ENCODE peak calls at places on chromosome 11, in seven cellular contexts. M is posterior vena cava; Q is NCI-H774; H is retina; L is stimulated activated CD4-positive, alpha-beta T cell treated with anti-CD3 and anti-CD28 coated beads, Interleukin-1b, Interleukin-23, amount 100 ng/mL, for 1 hour; Z is H9; Y is mucosa of descending colon. P is an unnamed sample.

GRCh38 chr11:113134605-113135004 is 173.4 kb downstream of the NCAM1 start:
- DNase-seq in M (no peak), Q (no peak), H (no peak), L (no peak), Z (no peak), Y (no peak), P (no peak)

GRCh38 chr11:43923327-43924111 is 18.9 kb upstream of the C11orf96 start:
- DNase-seq in M (peak), Q (no peak), H (no peak), L (no peak), Z (no peak), Y (no peak), P (peak)

GRCh38 chr11:66864924-66865697 is 8.2 kb downstream of the LRFN4 start:
- DNase-seq in M (no peak), Q (no peak), H (no peak), L (no peak), Z (no peak), Y (peak), P (no peak)

GRCh38 chr11:6486256-6486655 is 5.0 kb downstream of the TIMM10B start:
- DNase-seq in M (no peak), Q (no peak), H (no peak), L (no peak), Z (no peak), Y (no peak), P (no peak)

GRCh38 chr11:60303661-60304060 is 23.2 kb downstream of the MS4A4A start:
- DNase-seq in M (no peak), Q (no peak), H (no peak), L (no peak), Z (no peak), Y (no peak), P (no peak)

GRCh38 chr11:73270089-73270854 is 1.9 kb upstream of the P2RY6 start:
- DNase-seq in M (peak), Q (no peak), H (no peak), L (no peak), Z (peak), Y (no peak), P (peak)

GRCh38 chr11:44760917-44761545 is 34.3 kb downstream of the TSPAN18 start:
- DNase-seq in M (no peak), Q (no peak), H (peak), L (no peak), Z (peak), Y (no peak), P (peak)

GRCh38 chr11:11860103-11860979 is 18.6 kb downstream of the USP47 start:
- DNase-seq in M (no peak), Q (no peak), H (no peak), L (no peak), Z (no peak), Y (no peak), P (no peak)

GRCh38 chr11:128061321-128061871 is 526.0 kb downstream of the ETS1 start:
- DNase-seq in M (no peak), Q (no peak), H (peak), L (no peak), Z (no peak), Y (no peak), P (no peak)

GRCh38 chr11:102407901-102408300 is 44.7 kb downstream of the TMEM123 start:
- DNase-seq in M (no peak), Q (no peak), H (no peak), L (no peak), Z (no peak), Y (no peak), P (no peak)

P was measured in sigmoid colon.